ENCODE peak calls at places on chromosomes 12 and 14, in four cellular contexts. One of them, this sample, is unnamed.

GRCh38 chr12:90280033-90280432 is 571.4 kb upstream of the ATP2B1 start:
- DNase-seq in GM12878: no peak
- DNase-seq in K562: no peak
- DNase-seq in HL-60: no peak
- DNase-seq in this sample: no peak

GRCh38 chr14:103561381-103562134 is 899 bp downstream of the BAG5 start:
- DNase-seq in GM12878: no peak
- DNase-seq in K562: peak
- DNase-seq in HL-60: no peak
- DNase-seq in this sample: peak

GRCh38 chr14:51022769-51023168 is 72.1 kb downstream of the TRIM9 start:
- DNase-seq in GM12878: no peak
- DNase-seq in K562: no peak
- DNase-seq in HL-60: no peak
- DNase-seq in this sample: no peak

GRCh38 chr14:105602799-105603763 is 76.7 kb downstream of the TMEM121 start:
- DNase-seq in GM12878: no peak
- DNase-seq in K562: no peak
- DNase-seq in HL-60: no peak
- DNase-seq in this sample: no peak

GRCh38 chr14:92310776-92311375 is 12.1 kb upstream of the SLC24A4 start:
- DNase-seq in GM12878: no peak
- DNase-seq in K562: no peak
- DNase-seq in HL-60: no peak
- DNase-seq in this sample: no peak

GRCh38 chr12:52539024-52539820 is 13.7 kb downstream of the KRT71 start:
- DNase-seq in GM12878: no peak
- DNase-seq in K562: no peak
- DNase-seq in HL-60: no peak
- DNase-seq in this sample: no peak

GRCh38 chr12:57461326-57461903 is 1.8 kb downstream of the GLI1 start:
- DNase-seq in GM12878: no peak
- DNase-seq in K562: peak
- DNase-seq in HL-60: no peak
- DNase-seq in this sample: no peak

GRCh38 chr12:64236549-64236948 is 14.5 kb upstream of the KICS2 start:
- DNase-seq in GM12878: no peak
- DNase-seq in K562: no peak
- DNase-seq in HL-60: no peak
- DNase-seq in this sample: no peak

GRCh38 chr12:92506460-92506859 is 196.3 kb upstream of the PLEKHG7 start:
- DNase-seq in GM12878: no peak
- DNase-seq in K562: no peak
- DNase-seq in HL-60: no peak
- DNase-seq in this sample: no peak

GRCh38 chr14:75980856-75981255 is 939 bp downstream of the TGFB3 start:
- DNase-seq in GM12878: no peak
- DNase-seq in K562: no peak
- DNase-seq in HL-60: no peak
- DNase-seq in this sample: no peak

GRCh38 chr12:66648336-66648735 is 30.5 kb downstream of the GRIP1 start:
- DNase-seq in GM12878: no peak
- DNase-seq in K562: no peak
- DNase-seq in HL-60: no peak
- DNase-seq in this sample: no peak

GRCh38 chr14:21868442-21869046 is 194.9 kb upstream of the OR4E1 start:
- DNase-seq in GM12878: no peak
- DNase-seq in K562: peak
- DNase-seq in HL-60: no peak
- DNase-seq in this sample: peak

GRCh38 chr12:795305-795704 is 42.9 kb downstream of the WNK1 start:
- DNase-seq in GM12878: no peak
- DNase-seq in K562: no peak
- DNase-seq in HL-60: no peak
- DNase-seq in this sample: no peak

GRCh38 chr14:55684956-55685584 is 105.1 kb downstream of the KTN1 start:
- DNase-seq in GM12878: no peak
- DNase-seq in K562: no peak
- DNase-seq in HL-60: no peak
- DNase-seq in this sample: no peak

GRCh38 chr14:92323031-92323915 is at the start of gene SLC24A4:
- DNase-seq in GM12878: no peak
- DNase-seq in K562: no peak
- DNase-seq in HL-60: peak
- DNase-seq in this sample: peak

GRCh38 chr14:73432124-73432523 is 26.2 kb downstream of the NUMB start:
- DNase-seq in GM12878: no peak
- DNase-seq in K562: no peak
- DNase-seq in HL-60: no peak
- DNase-seq in this sample: no peak

GRCh38 chr14:31402764-31403163 is 17.6 kb downstream of the HEATR5A start:
- DNase-seq in GM12878: no peak
- DNase-seq in K562: no peak
- DNase-seq in HL-60: no peak
- DNase-seq in this sample: no peak

GRCh38 chr12:106004289-106004688 is 134.5 kb downstream of the NUAK1 start:
- DNase-seq in GM12878: no peak
- DNase-seq in K562: no peak
- DNase-seq in HL-60: no peak
- DNase-seq in this sample: no peak

GRCh38 chr12:56413392-56413791 is 35.8 kb downstream of the TIMELESS start:
- DNase-seq in GM12878: no peak
- DNase-seq in K562: no peak
- DNase-seq in HL-60: no peak
- DNase-seq in this sample: no peak

GRCh38 chr14:96167224-96168148 is 37.2 kb upstream of the BDKRB2 start:
- DNase-seq in GM12878: no peak
- DNase-seq in K562: no peak
- DNase-seq in HL-60: no peak
- DNase-seq in this sample: no peak

GRCh38 chr12:124520258-124520657 is 47.2 kb downstream of the NCOR2 start:
- DNase-seq in GM12878: no peak
- DNase-seq in K562: no peak
- DNase-seq in HL-60: no peak
- DNase-seq in this sample: no peak

GRCh38 chr14:35385042-35385839 is 19.3 kb downstream of the NFKBIA start:
- DNase-seq in GM12878: no peak
- DNase-seq in K562: peak
- DNase-seq in HL-60: no peak
- DNase-seq in this sample: no peak
- TF ChIP-seq SPI1 in GM12878: no peak
- TF ChIP-seq SPI1 in K562: no peak
- TF ChIP-seq SPI1 in HL-60: no peak
- TF ChIP-seq SPI1 in this sample: no peak

DNA sequence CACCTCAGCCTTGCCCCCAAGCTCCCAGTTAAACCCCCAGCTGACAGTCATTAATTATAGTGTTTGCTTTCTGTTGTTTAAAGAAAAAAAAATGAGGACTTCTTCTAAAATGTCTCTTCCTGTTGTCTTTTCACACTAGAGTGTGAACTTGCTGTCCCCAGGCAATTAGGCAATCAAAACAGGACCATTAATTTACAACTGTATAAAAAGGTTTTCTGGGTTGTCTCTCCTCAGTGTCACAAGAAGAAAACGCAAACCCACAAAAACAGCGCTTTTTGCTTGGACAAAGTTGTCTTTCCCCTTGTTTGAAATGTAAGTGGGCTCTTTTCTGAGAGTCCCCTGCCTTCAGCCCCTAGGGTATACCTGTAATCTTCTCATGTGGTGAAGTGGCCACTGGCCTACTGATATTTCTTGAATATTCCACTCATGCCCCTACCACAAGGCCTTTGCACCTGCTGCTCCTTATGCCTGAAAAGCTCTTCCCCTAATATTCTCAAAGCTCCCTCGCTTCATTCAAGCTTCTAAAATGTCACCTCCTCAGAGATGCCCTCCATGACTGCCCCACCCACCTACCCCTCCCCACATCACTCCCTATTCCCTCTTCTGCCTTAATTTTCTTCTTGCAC is 158.9 kb upstream of the PWP1 start:
- DNase-seq in GM12878: no peak
- DNase-seq in K562: no peak
- DNase-seq in HL-60: no peak
- DNase-seq in this sample: no peak
- TF ChIP-seq SPI1 in GM12878: no peak
- TF ChIP-seq SPI1 in K562: no peak
- TF ChIP-seq SPI1 in HL-60: no peak
- TF ChIP-seq SPI1 in this sample: no peak

GRCh38 chr12:6045438-6045837 is 79.0 kb downstream of the VWF start:
- DNase-seq in GM12878: no peak
- DNase-seq in K562: no peak
- DNase-seq in HL-60: no peak
- DNase-seq in this sample: no peak
- TF ChIP-seq SPI1 in GM12878: no peak
- TF ChIP-seq SPI1 in K562: no peak
- TF ChIP-seq SPI1 in HL-60: no peak
- TF ChIP-seq SPI1 in this sample: no peak

GRCh38 chr12:111761706-111762105 is 5.0 kb upstream of the ALDH2 start:
- DNase-seq in GM12878: no peak
- DNase-seq in K562: no peak
- DNase-seq in HL-60: no peak
- DNase-seq in this sample: no peak
- TF ChIP-seq SPI1 in GM12878: no peak
- TF ChIP-seq SPI1 in K562: no peak
- TF ChIP-seq SPI1 in HL-60: no peak
- TF ChIP-seq SPI1 in this sample: no peak

DNA sequence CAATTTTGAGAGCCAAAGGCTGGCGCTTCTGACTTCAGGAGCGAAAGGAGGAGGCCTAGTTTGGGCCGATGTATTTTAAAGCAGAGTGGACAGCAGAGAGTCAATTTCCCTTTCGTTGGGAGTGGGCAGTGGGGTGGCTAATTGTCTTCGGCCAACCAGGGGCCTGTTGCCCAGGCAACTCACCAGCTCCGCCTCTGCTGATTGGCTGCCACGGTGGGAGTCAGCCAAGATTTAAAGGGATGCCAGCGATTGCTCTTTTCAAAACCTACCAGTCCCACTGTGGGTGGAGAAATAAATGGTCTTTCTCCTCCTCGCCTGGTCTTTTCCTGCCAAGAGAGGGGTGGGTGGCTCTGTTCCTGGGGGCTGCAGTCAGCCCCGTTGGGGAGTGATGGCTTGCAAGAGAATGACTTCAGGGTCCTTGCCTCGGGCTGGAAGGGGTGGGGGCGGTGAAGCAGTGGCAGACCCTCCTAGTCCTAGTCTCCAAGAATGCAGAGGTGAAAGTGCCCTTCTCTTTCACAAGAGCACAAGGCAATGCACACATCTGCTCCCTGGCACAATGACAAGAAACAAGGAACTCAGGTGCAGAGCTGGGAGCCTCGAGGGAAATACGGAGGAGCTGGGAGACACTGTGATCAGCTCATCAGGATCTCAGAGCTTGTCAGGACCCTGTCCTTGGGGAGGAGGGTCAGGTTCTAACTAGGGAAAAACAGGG is 37.7 kb downstream of the RASAL1 start:
- DNase-seq in GM12878: no peak
- DNase-seq in K562: peak
- DNase-seq in HL-60: no peak
- DNase-seq in this sample: no peak
- TF ChIP-seq SPI1 in GM12878: no peak
- TF ChIP-seq SPI1 in K562: no peak
- TF ChIP-seq SPI1 in HL-60: no peak
- TF ChIP-seq SPI1 in this sample: no peak

DNA sequence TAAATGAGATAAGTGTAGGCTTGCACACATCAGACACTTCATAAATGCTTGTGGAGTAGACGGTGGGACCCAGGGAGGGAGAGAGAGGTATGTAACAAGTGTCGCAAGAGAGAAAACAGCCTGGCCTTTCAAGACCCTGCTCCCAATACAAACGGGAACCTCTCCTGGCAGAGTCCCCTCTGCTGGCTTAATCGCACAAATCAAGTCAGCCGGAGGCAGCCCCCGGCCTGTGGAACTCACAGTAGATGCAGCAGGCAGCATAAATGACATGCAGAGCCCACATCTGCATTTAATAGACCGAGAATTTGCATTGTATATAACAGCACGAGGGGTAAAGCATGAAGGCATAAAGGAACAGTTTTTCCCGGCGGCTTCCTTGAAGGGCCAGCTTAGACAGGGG is 730 bp downstream of the RTL1 start:
- DNase-seq in GM12878: no peak
- DNase-seq in K562: no peak
- DNase-seq in HL-60: no peak
- DNase-seq in this sample: no peak
- TF ChIP-seq SPI1 in GM12878: no peak
- TF ChIP-seq SPI1 in K562: no peak
- TF ChIP-seq SPI1 in HL-60: no peak
- TF ChIP-seq SPI1 in this sample: no peak